ENCODE peak calls at places on chromosomes 7 and 10, in eight cellular contexts. V is H9; N is PC-9; B is coronary artery; Q is CD4-positive, alpha-beta T cell; K is WERI-Rb-1; F is esophagus squamous epithelium; H is dorsolateral prefrontal cortex. T is an unnamed sample.

GRCh38 chr10:33680036-33680435 is 345.6 kb upstream of the NRP1 start:
- DNase-seq in Q (no peak), K (no peak), F (no peak), N (no peak), B (no peak), V (no peak), H (no peak), T (no peak)

GRCh38 chr10:71244638-71245419 is 32.5 kb downstream of the UNC5B start:
- DNase-seq in B (peak), F (no peak), N (no peak), V (no peak), K (no peak), H (no peak), Q (no peak), T (peak)

GRCh38 chr10:61000769-61001730 is 57.1 kb upstream of the RHOBTB1 start:
- DNase-seq in Q (no peak), V (peak), K (peak), B (no peak), H (peak), N (no peak), F (no peak), T (no peak)

GRCh38 chr7:155405399-155406318 is 52.3 kb upstream of the EN2 start:
- DNase-seq in Q (no peak), H (no peak), N (no peak), V (peak), B (no peak), K (peak), F (no peak), T (no peak)

GRCh38 chr7:158043461-158044155 is 544.0 kb downstream of the PTPRN2 start:
- DNase-seq in H (no peak), K (no peak), B (no peak), N (no peak), F (no peak), Q (no peak), V (no peak), T (no peak)

GRCh38 chr10:86283466-86284287 is 82.9 kb downstream of the GRID1 start:
- DNase-seq in N (no peak), B (no peak), Q (no peak), H (no peak), K (no peak), V (peak), F (no peak), T (no peak)

GRCh38 chr10:67788028-67788886 is 49.7 kb downstream of the DNAJC12 start:
- DNase-seq in F (no peak), V (peak), K (peak), B (no peak), N (no peak), H (no peak), Q (peak), T (no peak)

GRCh38 chr10:48519731-48520506 is 85.0 kb downstream of the ARHGAP22 start:
- DNase-seq in B (peak), K (no peak), F (no peak), N (no peak), Q (no peak), V (no peak), H (no peak), T (no peak)

GRCh38 chr10:70851597-70852475 is 36.1 kb downstream of the SGPL1 start:
- DNase-seq in F (no peak), H (no peak), N (peak), K (no peak), Q (no peak), B (no peak), V (no peak), T (no peak)

GRCh38 chr10:42879380-42880254 is 97.0 kb downstream of the BMS1 start:
- DNase-seq in K (no peak), F (no peak), Q (no peak), H (no peak), N (no peak), V (no peak), B (no peak), T (no peak)

GRCh38 chr10:88116491-88116890 is 253.1 kb downstream of the PTEN start:
- DNase-seq in K (no peak), N (peak), Q (no peak), F (no peak), H (no peak), V (no peak), B (no peak), T (no peak)

GRCh38 chr10:113176652-113177155 is 226.7 kb downstream of the TCF7L2 start:
- DNase-seq in V (no peak), F (no peak), N (no peak), H (no peak), Q (no peak), K (no peak), B (no peak), T (no peak)

GRCh38 chr10:18332048-18332447 is 191.8 kb downstream of the CACNB2 start:
- DNase-seq in K (no peak), N (no peak), F (no peak), Q (no peak), V (no peak), B (no peak), H (no peak), T (no peak)

GRCh38 chr10:18328941-18329340 is 188.7 kb downstream of the CACNB2 start:
- DNase-seq in B (no peak), F (no peak), K (no peak), N (no peak), V (no peak), H (no peak), Q (no peak), T (no peak)

GRCh38 chr10:18332484-18332883 is 192.3 kb downstream of the CACNB2 start:
- DNase-seq in V (no peak), K (no peak), F (no peak), B (no peak), H (no peak), Q (no peak), N (no peak), T (no peak)

GRCh38 chr10:18334116-18334867 is 194.1 kb downstream of the CACNB2 start:
- DNase-seq in N (no peak), F (no peak), H (no peak), Q (no peak), V (no peak), B (no peak), K (no peak), T (no peak)

GRCh38 chr10:18333616-18334015 is 193.4 kb downstream of the CACNB2 start:
- DNase-seq in F (no peak), Q (no peak), N (no peak), V (no peak), H (no peak), B (no peak), K (no peak), T (no peak)
- TF ChIP-seq CTCF in F (no peak), Q (no peak), N (no peak), V (no peak), H (no peak), B (no peak), K (no peak), T (no peak)

GRCh38 chr7:39609462-39610149 is 13.8 kb upstream of the RALA start:
- DNase-seq in K (no peak), H (no peak), Q (no peak), F (no peak), N (no peak), B (no peak), V (peak), T (no peak)
- H3K27ac ChIP-seq in K (no peak), H (no peak), Q (no peak), F (peak), N (no peak), B (no peak), V (no peak), T (peak)

GRCh38 chr10:126179637-126180036 is 208.6 kb downstream of the ADAM12 start:
- DNase-seq in F (no peak), B (no peak), H (no peak), K (no peak), N (no peak), V (no peak), Q (no peak), T (no peak)
- TF ChIP-seq CTCF in F (no peak), B (no peak), H (no peak), K (no peak), N (no peak), V (no peak), Q (no peak), T (no peak)

GRCh38 chr7:66357062-66357461 is 151.9 kb downstream of the TPST1 start:
- DNase-seq in B (no peak), H (no peak), K (no peak), V (no peak), F (no peak), N (no peak), Q (no peak), T (no peak)

GRCh38 chr7:66363655-66364054 is 158.5 kb downstream of the TPST1 start:
- DNase-seq in N (no peak), H (no peak), Q (no peak), F (no peak), V (no peak), B (no peak), K (no peak), T (no peak)

GRCh38 chr7:66362136-66362535 is 157.0 kb downstream of the TPST1 start:
- DNase-seq in B (no peak), N (no peak), Q (no peak), H (no peak), V (no peak), F (no peak), K (no peak), T (no peak)

GRCh38 chr7:66356277-66356721 is 151.2 kb downstream of the TPST1 start:
- DNase-seq in V (no peak), F (no peak), K (no peak), H (no peak), Q (no peak), B (no peak), N (no peak), T (peak)

GRCh38 chr7:66359656-66360211 is 154.6 kb downstream of the TPST1 start:
- DNase-seq in B (no peak), N (no peak), F (no peak), Q (no peak), K (no peak), H (peak), V (no peak), T (no peak)
- H3K27ac ChIP-seq in B (no peak), N (no peak), F (peak), Q (no peak), K (no peak), H (peak), V (no peak), T (no peak)

DNA sequence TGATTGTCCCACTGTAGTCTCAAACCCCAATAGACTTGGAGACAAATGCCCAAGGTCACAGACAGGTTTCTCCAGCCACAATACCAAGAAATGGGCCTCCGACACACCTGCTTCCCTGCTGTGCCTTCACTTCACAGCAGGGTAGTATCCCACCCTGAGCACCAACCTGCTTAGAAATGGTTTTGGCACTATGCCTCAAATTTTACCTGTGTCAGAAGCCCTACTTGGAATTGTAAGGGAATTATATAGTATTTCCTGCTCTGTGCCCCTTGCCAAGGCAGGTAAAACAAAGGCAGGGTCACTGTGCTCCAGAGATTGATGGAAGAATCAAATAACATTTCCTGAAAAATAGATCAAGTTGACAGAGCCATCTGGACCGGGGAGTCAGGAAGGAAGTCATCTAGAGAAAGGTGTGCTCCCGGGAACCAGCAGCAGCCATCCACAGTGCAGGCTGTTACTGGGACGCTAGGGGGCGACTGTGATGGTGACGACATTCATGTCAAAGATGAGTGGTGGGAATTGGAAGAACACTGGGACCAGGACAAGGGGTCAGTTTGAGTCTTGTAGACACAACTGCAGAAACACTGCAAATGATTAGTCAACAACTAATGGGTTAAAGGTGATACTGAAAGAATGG is 117.8 kb upstream of the AKR1E2 start:
- DNase-seq in K (peak), V (peak), H (no peak), Q (no peak), F (no peak), N (no peak), B (no peak), T (no peak)
- TF ChIP-seq CTCF in K (peak), V (peak), H (no peak), Q (no peak), F (peak), N (no peak), B (no peak), T (no peak)

DNA sequence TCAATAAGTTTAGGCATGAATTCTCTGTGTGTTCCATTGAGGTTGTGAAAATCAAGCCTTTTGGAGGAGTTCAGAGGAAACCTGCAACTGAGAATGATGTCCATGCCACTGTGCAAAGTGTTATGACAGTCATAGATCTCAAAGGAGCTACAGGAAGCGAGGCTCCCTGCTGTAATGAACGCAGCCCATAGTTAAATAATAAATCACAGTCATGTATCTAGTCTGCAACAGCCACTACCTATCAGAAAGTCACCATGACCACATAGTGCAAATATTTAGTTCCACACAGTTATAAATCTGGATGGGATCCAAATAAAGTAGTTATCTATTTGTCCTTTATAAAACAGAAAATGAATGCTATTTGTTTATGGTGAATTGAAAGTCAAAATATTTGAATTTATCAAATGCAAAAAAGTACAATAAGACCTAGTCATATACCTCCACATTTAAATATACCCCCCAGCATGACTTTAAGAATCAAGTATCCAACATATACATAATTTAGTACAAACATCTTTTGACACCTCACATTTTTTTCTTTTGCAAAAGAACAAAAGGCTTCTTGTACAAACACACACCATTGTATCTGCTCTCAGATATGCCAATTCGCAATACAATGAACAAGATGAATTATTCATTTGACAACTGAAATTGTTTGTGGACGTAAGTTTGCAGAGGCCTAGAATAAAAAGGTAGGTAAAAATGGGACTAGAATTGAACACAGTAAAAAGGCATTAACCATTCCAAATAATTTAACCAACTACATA is 154.6 kb downstream of the CACNA2D1 start:
- DNase-seq in K (no peak), H (no peak), N (no peak), Q (no peak), B (no peak), V (no peak), F (no peak), T (no peak)
- H3K27ac ChIP-seq in K (no peak), H (peak), N (no peak), Q (no peak), B (no peak), V (no peak), F (no peak), T (no peak)